ENCODE peak calls at places on chromosomes 1 and 21, in five cellular contexts. F is foreskin fibroblast; R is stimulated activated naive B cell treated with anti-CD40 and anti-IgM and Interleukin-4, amounts not matched to agents 10 μg/mL and 1 μg/mL and 100 μg/mL, for 72 hours; O is T-cell; K is HFFc6. W is an unnamed sample.

GRCh38 chr1:205396972-205397616 is 24.8 kb downstream of the LEMD1 start:
- DNase-seq in R (no peak), F (peak; percentile 53), K (peak; percentile 13), O (no peak), W (peak; percentile 74)

GRCh38 chr1:110875216-110875731 is 2.3 kb downstream of the CD53 start:
- DNase-seq in F (no peak), R (peak; percentile 54), K (no peak), O (no peak), W (peak; percentile 69)

GRCh38 chr1:232686346-232686745 is 56.4 kb upstream of the SIPA1L2 start:
- DNase-seq in R (no peak), K (no peak), F (peak; percentile 20), O (no peak), W (no peak)

GRCh38 chr1:203934651-203935050 is 73.3 kb downstream of the SNRPE start:
- DNase-seq in K (no peak), F (peak; percentile 13), O (no peak), R (no peak), W (no peak)

GRCh38 chr1:91450260-91450659 is 45.6 kb upstream of the HFM1 start:
- DNase-seq in F (peak; percentile 37), K (peak; percentile 14), R (no peak), O (no peak), W (no peak)

GRCh38 chr1:92085727-92086126 is 5.6 kb downstream of the BTBD8 start:
- DNase-seq in F (peak; percentile 4), R (no peak), K (no peak), O (no peak), W (no peak)

GRCh38 chr1:162151900-162152829 is 82.7 kb downstream of the NOS1AP start:
- DNase-seq in F (peak; percentile 54), R (peak; percentile 49), K (no peak), O (no peak), W (no peak)

GRCh38 chr21:29181799-29182470 is 51.5 kb downstream of the MAP3K7CL start:
- DNase-seq in K (peak; percentile 84), F (peak; percentile 85), R (no peak), O (no peak), W (no peak)

GRCh38 chr1:217274416-217274815 is 356.5 kb downstream of the GPATCH2 start:
- DNase-seq in K (no peak), R (no peak), F (peak; percentile 61), O (no peak), W (no peak)

GRCh38 chr1:17286646-17287045 is 21.4 kb upstream of the PADI4 start:
- DNase-seq in K (no peak), R (no peak), F (no peak), O (no peak), W (no peak)

GRCh38 chr21:32359719-32360260 is 33.0 kb downstream of the URB1 start:
- DNase-seq in R (no peak), K (peak; percentile 11), F (no peak), O (no peak), W (peak; percentile 35)

GRCh38 chr1:230792691-230793462 is 45.7 kb downstream of the CAPN9 start:
- DNase-seq in R (no peak), O (no peak), F (peak; percentile 28), K (peak; percentile 1), W (peak; percentile 7)

GRCh38 chr1:236480758-236481436 is 42.9 kb upstream of the LGALS8 start:
- DNase-seq in R (no peak), K (no peak), O (no peak), F (no peak), W (no peak)

GRCh38 chr1:87334351-87335174 is 5.9 kb downstream of the LMO4 start:
- DNase-seq in F (peak; percentile 75), K (peak; percentile 24), R (no peak), O (no peak), W (peak; percentile 58)

GRCh38 chr1:9478021-9478420 is 61.2 kb upstream of the SLC25A33 start:
- DNase-seq in R (no peak), F (no peak), O (no peak), K (no peak), W (no peak)

GRCh38 chr1:80384037-80384830 is 1377.7 kb upstream of the ADGRL4 start:
- DNase-seq in K (no peak), R (no peak), F (peak; percentile 33), O (no peak), W (no peak)

GRCh38 chr1:8078176-8078671 is 52.1 kb upstream of the ERRFI1 start:
- DNase-seq in O (no peak), F (peak; percentile 86), R (no peak), K (peak; percentile 78), W (no peak)

GRCh38 chr1:87730274-87731222 is 401.9 kb downstream of the LMO4 start:
- DNase-seq in K (no peak), F (peak; percentile 28), R (no peak), O (no peak), W (no peak)

GRCh38 chr1:207221934-207222351 is 99.5 kb upstream of the CD55 start:
- DNase-seq in F (no peak), O (no peak), K (no peak), R (no peak), W (no peak)

GRCh38 chr1:27575861-27576331 is 28.0 kb downstream of the AHDC1 start:
- DNase-seq in R (no peak), F (peak; percentile 66), O (no peak), K (no peak), W (no peak)

GRCh38 chr1:63147783-63148182 is 174.6 kb upstream of the FOXD3 start:
- DNase-seq in R (no peak), O (no peak), F (no peak), K (no peak), W (no peak)

GRCh38 chr1:111795401-111795800 is 39.7 kb downstream of the DDX20 start:
- DNase-seq in R (no peak), K (no peak), F (no peak), O (no peak), W (no peak)

GRCh38 chr1:165152727-165153126 is 203.8 kb downstream of the LMX1A start:
- DNase-seq in F (no peak), O (no peak), R (no peak), K (no peak), W (no peak)

GRCh38 chr1:1033731-1034437 is 14.0 kb downstream of the AGRN start:
- DNase-seq in R (no peak), O (no peak), F (peak; percentile 21), K (no peak), W (no peak)